ENCODE peak calls at places on chromosomes 2 and 18, in nine cellular contexts. One of them, this sample, is unnamed.

GRCh38 chr2:43196773-43197567 is 29.4 kb downstream of the ZFP36L2 start:
- DNase-seq in GM19239: no peak
- DNase-seq in KBM-7: no peak
- DNase-seq in AG04450: no peak
- DNase-seq in NCI-H524: no peak
- DNase-seq in iris pigment epithelial cell: no peak
- DNase-seq in A549: no peak
- DNase-seq in NCI-H1105: no peak
- DNase-seq in central memory CD8-positive, alpha-beta T cell: no peak
- DNase-seq in this sample: no peak

GRCh38 chr2:235270951-235271350 is 222.9 kb upstream of the AGAP1 start:
- DNase-seq in AG04450: no peak
- DNase-seq in KBM-7: peak
- DNase-seq in iris pigment epithelial cell: peak
- DNase-seq in A549: no peak
- DNase-seq in NCI-H1105: no peak
- DNase-seq in GM19239: peak
- DNase-seq in central memory CD8-positive, alpha-beta T cell: no peak
- DNase-seq in NCI-H524: no peak
- DNase-seq in this sample: peak

GRCh38 chr2:20452551-20452950 is 5.7 kb downstream of the RHOB start:
- DNase-seq in iris pigment epithelial cell: peak
- DNase-seq in NCI-H524: peak
- DNase-seq in NCI-H1105: no peak
- DNase-seq in central memory CD8-positive, alpha-beta T cell: no peak
- DNase-seq in A549: no peak
- DNase-seq in KBM-7: no peak
- DNase-seq in GM19239: no peak
- DNase-seq in AG04450: no peak
- DNase-seq in this sample: no peak

GRCh38 chr2:173898996-173899395 is 66.2 kb downstream of the SP3 start:
- DNase-seq in central memory CD8-positive, alpha-beta T cell: no peak
- DNase-seq in iris pigment epithelial cell: no peak
- DNase-seq in KBM-7: no peak
- DNase-seq in NCI-H1105: no peak
- DNase-seq in A549: no peak
- DNase-seq in NCI-H524: no peak
- DNase-seq in AG04450: no peak
- DNase-seq in GM19239: peak
- DNase-seq in this sample: no peak

GRCh38 chr2:27407798-27408491 is 1.4 kb downstream of the PPM1G start:
- DNase-seq in KBM-7: peak
- DNase-seq in iris pigment epithelial cell: peak
- DNase-seq in NCI-H1105: peak
- DNase-seq in central memory CD8-positive, alpha-beta T cell: no peak
- DNase-seq in GM19239: no peak
- DNase-seq in A549: peak
- DNase-seq in NCI-H524: peak
- DNase-seq in AG04450: no peak
- DNase-seq in this sample: no peak

GRCh38 chr18:43078485-43079092 is 36.9 kb downstream of the RIT2 start:
- DNase-seq in GM19239: no peak
- DNase-seq in iris pigment epithelial cell: no peak
- DNase-seq in KBM-7: no peak
- DNase-seq in A549: no peak
- DNase-seq in NCI-H524: no peak
- DNase-seq in AG04450: no peak
- DNase-seq in NCI-H1105: no peak
- DNase-seq in central memory CD8-positive, alpha-beta T cell: no peak
- DNase-seq in this sample: no peak

GRCh38 chr18:69935319-69936190 is 12.1 kb downstream of the CD226 start:
- DNase-seq in iris pigment epithelial cell: no peak
- DNase-seq in A549: no peak
- DNase-seq in GM19239: no peak
- DNase-seq in NCI-H524: no peak
- DNase-seq in KBM-7: peak
- DNase-seq in central memory CD8-positive, alpha-beta T cell: peak
- DNase-seq in NCI-H1105: no peak
- DNase-seq in AG04450: no peak
- DNase-seq in this sample: no peak

GRCh38 chr2:238126775-238127164 is 11.7 kb upstream of the KLHL30 start:
- DNase-seq in iris pigment epithelial cell: no peak
- DNase-seq in KBM-7: no peak
- DNase-seq in NCI-H524: no peak
- DNase-seq in central memory CD8-positive, alpha-beta T cell: no peak
- DNase-seq in A549: no peak
- DNase-seq in AG04450: no peak
- DNase-seq in NCI-H1105: no peak
- DNase-seq in GM19239: no peak
- DNase-seq in this sample: no peak

GRCh38 chr18:9362869-9363268 is 28.3 kb downstream of the TWSG1 start:
- DNase-seq in NCI-H1105: no peak
- DNase-seq in GM19239: no peak
- DNase-seq in iris pigment epithelial cell: no peak
- DNase-seq in NCI-H524: no peak
- DNase-seq in KBM-7: no peak
- DNase-seq in AG04450: no peak
- DNase-seq in central memory CD8-positive, alpha-beta T cell: no peak
- DNase-seq in A549: no peak
- DNase-seq in this sample: no peak

GRCh38 chr2:145484443-145485086 is 964.6 kb upstream of the ZEB2 start:
- DNase-seq in AG04450: no peak
- DNase-seq in GM19239: no peak
- DNase-seq in A549: peak
- DNase-seq in central memory CD8-positive, alpha-beta T cell: no peak
- DNase-seq in NCI-H524: peak
- DNase-seq in KBM-7: peak
- DNase-seq in iris pigment epithelial cell: peak
- DNase-seq in NCI-H1105: no peak
- DNase-seq in this sample: no peak

GRCh38 chr2:36773947-36774346 is 77.4 kb downstream of the VIT start:
- DNase-seq in central memory CD8-positive, alpha-beta T cell: no peak
- DNase-seq in A549: no peak
- DNase-seq in NCI-H1105: no peak
- DNase-seq in GM19239: no peak
- DNase-seq in AG04450: no peak
- DNase-seq in NCI-H524: no peak
- DNase-seq in iris pigment epithelial cell: no peak
- DNase-seq in KBM-7: no peak
- DNase-seq in this sample: no peak

GRCh38 chr2:69565431-69565839 is 78.1 kb downstream of the AAK1 start:
- DNase-seq in AG04450: no peak
- DNase-seq in NCI-H524: peak
- DNase-seq in GM19239: peak
- DNase-seq in central memory CD8-positive, alpha-beta T cell: peak
- DNase-seq in NCI-H1105: peak
- DNase-seq in KBM-7: peak
- DNase-seq in A549: peak
- DNase-seq in iris pigment epithelial cell: peak
- DNase-seq in this sample: no peak

GRCh38 chr18:80129672-80130367 is 20.8 kb downstream of the ADNP2 start:
- DNase-seq in AG04450: no peak
- DNase-seq in central memory CD8-positive, alpha-beta T cell: no peak
- DNase-seq in NCI-H1105: no peak
- DNase-seq in NCI-H524: no peak
- DNase-seq in GM19239: no peak
- DNase-seq in iris pigment epithelial cell: no peak
- DNase-seq in A549: no peak
- DNase-seq in KBM-7: no peak
- DNase-seq in this sample: no peak

GRCh38 chr2:240913810-240914644 is 7.9 kb downstream of the CROCC2 start:
- DNase-seq in AG04450: no peak
- DNase-seq in central memory CD8-positive, alpha-beta T cell: peak
- DNase-seq in NCI-H1105: peak
- DNase-seq in iris pigment epithelial cell: peak
- DNase-seq in A549: peak
- DNase-seq in GM19239: peak
- DNase-seq in NCI-H524: peak
- DNase-seq in KBM-7: peak
- DNase-seq in this sample: no peak

GRCh38 chr2:86477349-86477748 is 36.2 kb downstream of the KDM3A start:
- DNase-seq in KBM-7: no peak
- DNase-seq in GM19239: no peak
- DNase-seq in iris pigment epithelial cell: peak
- DNase-seq in NCI-H524: no peak
- DNase-seq in A549: no peak
- DNase-seq in NCI-H1105: no peak
- DNase-seq in AG04450: no peak
- DNase-seq in central memory CD8-positive, alpha-beta T cell: no peak
- DNase-seq in this sample: no peak

GRCh38 chr2:74131901-74132300 is 15.8 kb downstream of the BOLA3 start:
- DNase-seq in GM19239: no peak
- DNase-seq in KBM-7: no peak
- DNase-seq in A549: no peak
- DNase-seq in iris pigment epithelial cell: no peak
- DNase-seq in AG04450: no peak
- DNase-seq in NCI-H524: no peak
- DNase-seq in central memory CD8-positive, alpha-beta T cell: no peak
- DNase-seq in NCI-H1105: no peak
- DNase-seq in this sample: no peak

GRCh38 chr2:230933521-230934180 is 8.6 kb upstream of the GPR55 start:
- DNase-seq in A549: no peak
- DNase-seq in GM19239: no peak
- DNase-seq in NCI-H524: no peak
- DNase-seq in KBM-7: no peak
- DNase-seq in iris pigment epithelial cell: no peak
- DNase-seq in central memory CD8-positive, alpha-beta T cell: no peak
- DNase-seq in AG04450: no peak
- DNase-seq in NCI-H1105: no peak
- DNase-seq in this sample: no peak

GRCh38 chr2:113291191-113291590 is 12.5 kb upstream of the PAX8 start:
- DNase-seq in central memory CD8-positive, alpha-beta T cell: no peak
- DNase-seq in NCI-H524: no peak
- DNase-seq in AG04450: no peak
- DNase-seq in KBM-7: no peak
- DNase-seq in A549: no peak
- DNase-seq in iris pigment epithelial cell: no peak
- DNase-seq in NCI-H1105: no peak
- DNase-seq in GM19239: no peak
- DNase-seq in this sample: no peak

GRCh38 chr2:170248574-170249393 is 70.8 kb downstream of the MYO3B start:
- DNase-seq in central memory CD8-positive, alpha-beta T cell: no peak
- DNase-seq in AG04450: no peak
- DNase-seq in iris pigment epithelial cell: no peak
- DNase-seq in NCI-H1105: no peak
- DNase-seq in KBM-7: no peak
- DNase-seq in A549: no peak
- DNase-seq in GM19239: no peak
- DNase-seq in NCI-H524: no peak
- DNase-seq in this sample: no peak

GRCh38 chr2:85766214-85766613 is 12.4 kb downstream of the ATOH8 start:
- DNase-seq in central memory CD8-positive, alpha-beta T cell: no peak
- DNase-seq in A549: no peak
- DNase-seq in KBM-7: no peak
- DNase-seq in NCI-H524: no peak
- DNase-seq in iris pigment epithelial cell: no peak
- DNase-seq in NCI-H1105: no peak
- DNase-seq in AG04450: no peak
- DNase-seq in GM19239: no peak
- DNase-seq in this sample: no peak

GRCh38 chr2:182545420-182546167 is 118.8 kb upstream of the PDE1A start:
- DNase-seq in A549: no peak
- DNase-seq in GM19239: no peak
- DNase-seq in central memory CD8-positive, alpha-beta T cell: no peak
- DNase-seq in NCI-H1105: no peak
- DNase-seq in NCI-H524: no peak
- DNase-seq in KBM-7: no peak
- DNase-seq in AG04450: no peak
- DNase-seq in iris pigment epithelial cell: no peak
- DNase-seq in this sample: no peak

GRCh38 chr2:113979172-113980128 is 89.6 kb downstream of the ACTR3 start:
- DNase-seq in NCI-H1105: no peak
- DNase-seq in A549: no peak
- DNase-seq in AG04450: no peak
- DNase-seq in iris pigment epithelial cell: no peak
- DNase-seq in GM19239: peak
- DNase-seq in central memory CD8-positive, alpha-beta T cell: no peak
- DNase-seq in NCI-H524: no peak
- DNase-seq in KBM-7: no peak
- DNase-seq in this sample: no peak

GRCh38 chr18:49230331-49230730 is 230.1 kb downstream of the DYM start:
- DNase-seq in A549: no peak
- DNase-seq in iris pigment epithelial cell: no peak
- DNase-seq in AG04450: no peak
- DNase-seq in NCI-H524: no peak
- DNase-seq in KBM-7: no peak
- DNase-seq in GM19239: no peak
- DNase-seq in central memory CD8-positive, alpha-beta T cell: no peak
- DNase-seq in NCI-H1105: no peak
- DNase-seq in this sample: no peak

GRCh38 chr2:26161926-26162325 is 11.0 kb upstream of the GAREM2 start:
- DNase-seq in NCI-H1105: no peak
- DNase-seq in KBM-7: no peak
- DNase-seq in iris pigment epithelial cell: no peak
- DNase-seq in NCI-H524: no peak
- DNase-seq in A549: no peak
- DNase-seq in central memory CD8-positive, alpha-beta T cell: no peak
- DNase-seq in AG04450: no peak
- DNase-seq in GM19239: no peak
- DNase-seq in this sample: no peak

GRCh38 chr2:79876430-79876829 is 363.6 kb downstream of the CTNNA2 start:
- DNase-seq in NCI-H524: peak
- DNase-seq in central memory CD8-positive, alpha-beta T cell: no peak
- DNase-seq in A549: no peak
- DNase-seq in iris pigment epithelial cell: peak
- DNase-seq in NCI-H1105: no peak
- DNase-seq in AG04450: no peak
- DNase-seq in GM19239: no peak
- DNase-seq in KBM-7: peak
- DNase-seq in this sample: no peak

GRCh38 chr2:101901241-101901640 is 90.5 kb upstream of the IL1R2 start:
- DNase-seq in KBM-7: no peak
- DNase-seq in GM19239: no peak
- DNase-seq in NCI-H524: no peak
- DNase-seq in A549: no peak
- DNase-seq in central memory CD8-positive, alpha-beta T cell: no peak
- DNase-seq in AG04450: no peak
- DNase-seq in NCI-H1105: no peak
- DNase-seq in iris pigment epithelial cell: no peak
- DNase-seq in this sample: no peak

GRCh38 chr2:102037681-102038080 is 45.9 kb downstream of the IL1R2 start:
- DNase-seq in NCI-H1105: no peak
- DNase-seq in central memory CD8-positive, alpha-beta T cell: no peak
- DNase-seq in KBM-7: no peak
- DNase-seq in NCI-H524: no peak
- DNase-seq in AG04450: no peak
- DNase-seq in GM19239: no peak
- DNase-seq in A549: no peak
- DNase-seq in iris pigment epithelial cell: peak
- DNase-seq in this sample: no peak

GRCh38 chr2:234099266-234099665 is 48.8 kb downstream of the SPP2 start:
- DNase-seq in GM19239: no peak
- DNase-seq in AG04450: no peak
- DNase-seq in central memory CD8-positive, alpha-beta T cell: no peak
- DNase-seq in KBM-7: peak
- DNase-seq in NCI-H1105: no peak
- DNase-seq in NCI-H524: no peak
- DNase-seq in iris pigment epithelial cell: no peak
- DNase-seq in A549: no peak
- DNase-seq in this sample: no peak

GRCh38 chr18:59617468-59617932 is 79.7 kb downstream of the CCBE1 start:
- DNase-seq in iris pigment epithelial cell: no peak
- DNase-seq in A549: no peak
- DNase-seq in NCI-H524: no peak
- DNase-seq in AG04450: no peak
- DNase-seq in GM19239: no peak
- DNase-seq in KBM-7: no peak
- DNase-seq in NCI-H1105: no peak
- DNase-seq in central memory CD8-positive, alpha-beta T cell: no peak
- DNase-seq in this sample: no peak

GRCh38 chr18:39421319-39421718 is 1855.7 kb upstream of the CELF4 start:
- DNase-seq in GM19239: no peak
- DNase-seq in NCI-H524: no peak
- DNase-seq in NCI-H1105: no peak
- DNase-seq in iris pigment epithelial cell: no peak
- DNase-seq in A549: no peak
- DNase-seq in central memory CD8-positive, alpha-beta T cell: no peak
- DNase-seq in KBM-7: no peak
- DNase-seq in AG04450: no peak
- DNase-seq in this sample: no peak

GRCh38 chr2:21610304-21610703 is 486.5 kb downstream of the TDRD15 start:
- DNase-seq in GM19239: no peak
- DNase-seq in NCI-H1105: no peak
- DNase-seq in NCI-H524: no peak
- DNase-seq in KBM-7: no peak
- DNase-seq in iris pigment epithelial cell: no peak
- DNase-seq in AG04450: no peak
- DNase-seq in A549: no peak
- DNase-seq in central memory CD8-positive, alpha-beta T cell: no peak
- DNase-seq in this sample: no peak